ENCODE peak calls at places on chromosomes 7 and 10, in nine cellular contexts. C, B, P, W, J, K, Z, X and U are unnamed samples.

GRCh38 chr10:29199344-29199743 is 89.5 kb upstream of the LYZL1 start:
- DNase-seq in C (no peak), B (peak; percentile 32), P (no peak), W (no peak), J (no peak), K (no peak), Z (no peak), X (no peak), U (no peak)

GRCh38 chr7:2210551-2211258 is 22.0 kb downstream of the MAD1L1 start:
- DNase-seq in C (no peak), B (no peak), P (peak; percentile 27), W (no peak), J (no peak), K (no peak), Z (peak; percentile 49), X (no peak), U (no peak)

GRCh38 chr10:131895116-131895515 is 5.7 kb upstream of the PPP2R2D start:
- DNase-seq in C (no peak), B (no peak), P (no peak), W (no peak), J (no peak), K (no peak), Z (no peak), X (no peak), U (no peak)

GRCh38 chr10:96974348-96974747 is 142.2 kb downstream of the LCOR start:
- DNase-seq in C (no peak), B (no peak), P (no peak), W (no peak), J (no peak), K (no peak), Z (no peak), X (peak; percentile 8), U (no peak)

GRCh38 chr10:48940958-48941357 is 1.3 kb upstream of the LRRC18 start:
- DNase-seq in C (no peak), B (no peak), P (no peak), W (no peak), J (no peak), K (no peak), Z (no peak), X (no peak), U (no peak)

GRCh38 chr7:35793225-35793579 is 7.7 kb upstream of the SEPTIN7 start:
- DNase-seq in C (no peak), B (peak; percentile 21), P (no peak), W (no peak), J (no peak), K (no peak), Z (no peak), X (peak; percentile 75), U (no peak)

GRCh38 chr7:156612930-156613329 is 27.6 kb upstream of the RNF32 start:
- DNase-seq in C (no peak), B (no peak), P (no peak), W (no peak), J (no peak), K (no peak), Z (no peak), X (no peak), U (no peak)

GRCh38 chr10:73262105-73262730 is 9.8 kb upstream of the MRPS16 start:
- DNase-seq in C (peak; percentile 43), B (no peak), P (no peak), W (peak; percentile 91), J (no peak), K (no peak), Z (no peak), X (peak; percentile 73), U (no peak)

GRCh38 chr7:127782550-127783266 is 130.7 kb downstream of the SND1 start:
- DNase-seq in C (no peak), B (no peak), P (no peak), W (peak; percentile 49), J (no peak), K (no peak), Z (no peak), X (peak; percentile 43), U (no peak)

GRCh38 chr10:47218803-47219202 is 81.2 kb upstream of the GDF10 start:
- DNase-seq in C (no peak), B (no peak), P (no peak), W (no peak), J (no peak), K (no peak), Z (no peak), X (no peak), U (no peak)

GRCh38 chr10:43135064-43135463 is 3.2 kb upstream of the CSGALNACT2 start:
- DNase-seq in C (no peak), B (no peak), P (no peak), W (no peak), J (no peak), K (no peak), Z (no peak), X (no peak), U (no peak)

GRCh38 chr10:24518981-24519597 is 204.6 kb downstream of the ARHGAP21 start:
- DNase-seq in C (peak; percentile 21), B (peak; percentile 89), P (peak; percentile 59), W (peak; percentile 67), J (peak; percentile 38), K (peak; percentile 77), Z (no peak), X (peak; percentile 73), U (peak; percentile 74)

GRCh38 chr7:46432666-46433065 is 511.6 kb upstream of the IGFBP3 start:
- DNase-seq in C (no peak), B (no peak), P (no peak), W (peak; percentile 69), J (no peak), K (no peak), Z (no peak), X (peak; percentile 81), U (no peak)

GRCh38 chr7:18290865-18291264 is 204.7 kb upstream of the HDAC9 start:
- DNase-seq in C (no peak), B (no peak), P (no peak), W (no peak), J (no peak), K (no peak), Z (no peak), X (peak; percentile 41), U (no peak)

GRCh38 chr7:4638781-4639575 is 43.1 kb upstream of the FOXK1 start:
- DNase-seq in C (no peak), B (no peak), P (no peak), W (no peak), J (no peak), K (no peak), Z (no peak), X (no peak), U (no peak)

GRCh38 chr7:25803117-25803887 is 348.7 kb upstream of the NFE2L3 start:
- DNase-seq in C (no peak), B (no peak), P (no peak), W (no peak), J (no peak), K (no peak), Z (no peak), X (no peak), U (no peak)

GRCh38 chr10:58319599-58319998 is 15.2 kb upstream of the UBE2D1 start:
- DNase-seq in C (no peak), B (no peak), P (no peak), W (no peak), J (no peak), K (no peak), Z (no peak), X (no peak), U (no peak)
- H3K4me3 ChIP-seq in C (no peak overlapping the region), B (no peak overlapping the region), P (no peak overlapping the region), W (no peak overlapping the region), J (no peak overlapping the region), K (no peak overlapping the region), Z (no peak overlapping the region), X (no peak overlapping the region), U (no peak overlapping the region)

DNA sequence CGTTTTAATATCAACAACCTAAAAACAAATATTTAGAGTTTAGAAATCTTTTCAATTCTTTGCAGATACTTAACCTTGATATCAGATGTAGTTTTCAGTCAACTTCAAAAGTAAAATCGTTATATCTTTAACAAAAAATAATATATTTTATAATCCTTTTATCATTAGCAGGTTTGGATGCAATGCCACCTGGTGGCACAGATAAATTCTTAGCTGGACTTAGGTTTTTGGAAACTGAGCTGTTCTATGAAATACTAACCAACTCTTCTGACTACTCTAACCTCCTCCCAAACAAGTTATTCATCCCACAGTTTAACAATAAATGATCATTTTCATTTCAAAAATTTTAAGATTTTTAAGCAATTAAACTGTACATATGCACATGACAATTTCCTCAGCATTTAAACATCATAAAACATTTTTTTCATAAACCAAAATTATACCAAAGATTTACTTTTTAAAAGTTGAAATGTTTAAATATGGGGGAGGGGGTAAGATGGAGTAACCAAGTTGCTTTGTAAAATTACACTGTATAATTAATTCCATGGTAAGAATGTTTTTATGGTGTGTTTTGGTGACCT is 56.9 kb downstream of the HIBADH start:
- DNase-seq in C (no peak), B (peak; percentile 43), P (no peak), W (peak; percentile 51), J (no peak), K (no peak), Z (no peak), X (peak; percentile 47), U (no peak)
- TF ChIP-seq CTCF in C (peak; percentile 57), B (peak; percentile 48), P (no peak), W (peak; percentile 57), J (peak; percentile 31), K (peak; percentile 39), Z (peak; percentile 41), X (peak; percentile 49), U (no peak)

GRCh38 chr10:119211625-119212441 is 4.5 kb downstream of the GRK5 start:
- DNase-seq in C (no peak), B (no peak), P (no peak), W (no peak), J (no peak), K (no peak), Z (no peak), X (peak; percentile 41), U (no peak)

GRCh38 chr10:119209736-119210355 is 2.5 kb downstream of the GRK5 start:
- DNase-seq in C (no peak), B (no peak), P (no peak), W (peak; percentile 55), J (no peak), K (no peak), Z (no peak), X (peak; percentile 40), U (no peak)

GRCh38 chr10:119209050-119209735 is 1.8 kb downstream of the GRK5 start:
- DNase-seq in C (no peak), B (peak; percentile 90), P (peak; percentile 84), W (peak; percentile 86), J (peak; percentile 37), K (peak; percentile 71), Z (peak; percentile 69), X (peak; percentile 80), U (peak; percentile 87)

GRCh38 chr10:119210633-119211032 is 3.3 kb downstream of the GRK5 start:
- DNase-seq in C (no peak), B (no peak), P (no peak), W (no peak), J (no peak), K (no peak), Z (no peak), X (no peak), U (no peak)

GRCh38 chr10:119211176-119211575 is 3.8 kb downstream of the GRK5 start:
- DNase-seq in C (no peak), B (no peak), P (no peak), W (peak; percentile 95), J (no peak), K (no peak), Z (no peak), X (peak; percentile 77), U (no peak)
- H3K27ac ChIP-seq in C (peak overlapping the region; percentile 60), B (no peak overlapping the region), P (peak overlapping the region; percentile 62), W (peak overlapping the region; percentile 84), J (peak overlapping the region; percentile 81), K (peak overlapping the region; percentile 64), Z (peak overlapping the region; percentile 84), X (no peak overlapping the region), U (peak overlapping the region; percentile 95)

GRCh38 chr7:142063551-142064442 is 47.7 kb upstream of the MGAM2 start:
- DNase-seq in C (no peak), B (no peak), P (no peak), W (no peak), J (no peak), K (no peak), Z (no peak), X (no peak), U (no peak)
- H3K4me3 ChIP-seq in C (no peak overlapping the region), B (no peak overlapping the region), P (no peak overlapping the region), W (no peak overlapping the region), J (no peak overlapping the region), K (no peak overlapping the region), Z (no peak overlapping the region), X (no peak overlapping the region), U (no peak overlapping the region)